ENCODE peak calls at places on chromosome 1, in ten cellular contexts. L is stimulated activated CD8-positive, alpha-beta memory T cell treated with anti-CD3 and anti-CD28 coated beads, Interleukin-2, amount 100 ng/mL, for 1 hour; T is SW480; U is fibroblast of lung; V is RCC 7860; B is CD8-positive, alpha-beta memory T cell; J is PC-3; O is NCI-H1694; X is cerebellar nuclear complex; E is CD4-positive, CD25-positive, alpha-beta regulatory T cell. K is an unnamed sample.

GRCh38 chr1:25568090-25568833 is 24.9 kb downstream of the LDLRAP1 start:
- DNase-seq in L (no peak), T (peak), U (peak), V (peak), B (no peak), J (peak), O (no peak), X (peak), E (no peak), K (no peak)

GRCh38 chr1:96076589-96076988 is 645.0 kb upstream of the PTBP2 start:
- DNase-seq in L (no peak), T (no peak), U (no peak), V (peak), B (no peak), J (peak), O (no peak), X (no peak), E (no peak), K (no peak)

GRCh38 chr1:86137458-86137857 is 19.1 kb downstream of the COL24A1 start:
- DNase-seq in L (no peak), T (no peak), U (peak), V (peak), B (no peak), J (no peak), O (no peak), X (no peak), E (no peak), K (no peak)

GRCh38 chr1:178644308-178645120 is 80.5 kb upstream of the RALGPS2 start:
- DNase-seq in L (no peak), T (no peak), U (peak), V (no peak), B (no peak), J (no peak), O (peak), X (no peak), E (no peak), K (no peak)

GRCh38 chr1:212242288-212242984 is 42.8 kb upstream of the PPP2R5A start:
- DNase-seq in L (no peak), T (no peak), U (no peak), V (no peak), B (no peak), J (no peak), O (no peak), X (no peak), E (no peak), K (no peak)

GRCh38 chr1:161198877-161199431 is at the start of gene ADAMTS4:
- DNase-seq in L (no peak), T (no peak), U (peak), V (no peak), B (no peak), J (no peak), O (peak), X (no peak), E (no peak), K (no peak)

GRCh38 chr1:53342735-53343470 is 15.0 kb upstream of the LRP8 start:
- DNase-seq in L (no peak), T (no peak), U (no peak), V (no peak), B (no peak), J (no peak), O (no peak), X (no peak), E (no peak), K (no peak)

GRCh38 chr1:148290881-148291280 is 138.8 kb upstream of the NBPF11 start:
- DNase-seq in L (no peak), T (no peak), U (peak), V (no peak), B (no peak), J (peak), O (no peak), X (no peak), E (no peak), K (no peak)

GRCh38 chr1:28122183-28122582 is 33.8 kb upstream of the EYA3 start:
- DNase-seq in L (no peak), T (no peak), U (peak), V (no peak), B (no peak), J (no peak), O (no peak), X (no peak), E (no peak), K (no peak)

GRCh38 chr1:5913876-5914275 is 78.3 kb downstream of the NPHP4 start:
- DNase-seq in L (no peak), T (no peak), U (no peak), V (no peak), B (no peak), J (no peak), O (no peak), X (no peak), E (no peak), K (no peak)

GRCh38 chr1:183424691-183425090 is 6.5 kb upstream of the NMNAT2 start:
- DNase-seq in L (no peak), T (no peak), U (no peak), V (no peak), B (no peak), J (no peak), O (no peak), X (no peak), E (no peak), K (no peak)

GRCh38 chr1:86487805-86488141 is 19.0 kb downstream of the CLCA1 start:
- DNase-seq in L (no peak), T (no peak), U (no peak), V (no peak), B (no peak), J (no peak), O (no peak), X (no peak), E (no peak), K (no peak)

GRCh38 chr1:88001460-88001859 is 672.8 kb downstream of the LMO4 start:
- DNase-seq in L (no peak), T (no peak), U (peak), V (peak), B (no peak), J (peak), O (no peak), X (no peak), E (no peak), K (no peak)

GRCh38 chr1:41894778-41895483 is 23.8 kb downstream of the HIVEP3 start:
- DNase-seq in L (no peak), T (no peak), U (no peak), V (no peak), B (no peak), J (no peak), O (no peak), X (no peak), E (no peak), K (no peak)

GRCh38 chr1:47175227-47175934 is 14.5 kb downstream of the PDZK1IP1 start:
- DNase-seq in L (no peak), T (peak), U (peak), V (peak), B (no peak), J (peak), O (peak), X (peak), E (peak), K (peak)

GRCh38 chr1:205961405-205961804 is 18.1 kb upstream of the SLC26A9 start:
- DNase-seq in L (no peak), T (no peak), U (no peak), V (peak), B (no peak), J (no peak), O (no peak), X (no peak), E (peak), K (no peak)

GRCh38 chr1:206145771-206146290 is 28.6 kb upstream of the AVPR1B start:
- DNase-seq in L (no peak), T (no peak), U (no peak), V (no peak), B (no peak), J (no peak), O (no peak), X (no peak), E (no peak), K (no peak)

GRCh38 chr1:174726167-174726879 is 273.4 kb upstream of the CACYBP start:
- DNase-seq in L (no peak), T (peak), U (peak), V (peak), B (no peak), J (peak), O (peak), X (no peak), E (peak), K (no peak)

GRCh38 chr1:201266774-201267173 is 16.5 kb upstream of the PKP1 start:
- DNase-seq in L (no peak), T (peak), U (peak), V (peak), B (no peak), J (peak), O (no peak), X (no peak), E (no peak), K (no peak)

GRCh38 chr1:209248649-209249279 is 334.8 kb upstream of the CAMK1G start:
- DNase-seq in L (no peak), T (peak), U (peak), V (peak), B (peak), J (peak), O (peak), X (peak), E (peak), K (peak)

GRCh38 chr1:167342846-167343245 is 122.2 kb downstream of the POU2F1 start:
- DNase-seq in L (no peak), T (peak), U (no peak), V (no peak), B (no peak), J (peak), O (no peak), X (no peak), E (peak), K (peak)

GRCh38 chr1:79460773-79461436 is 454.4 kb upstream of the ADGRL4 start:
- DNase-seq in L (no peak), T (no peak), U (no peak), V (no peak), B (no peak), J (no peak), O (no peak), X (no peak), E (no peak), K (no peak)

GRCh38 chr1:180945551-180945950 is 32.9 kb downstream of the KIAA1614 start:
- DNase-seq in L (no peak), T (no peak), U (no peak), V (no peak), B (no peak), J (no peak), O (no peak), X (no peak), E (no peak), K (peak)

GRCh38 chr1:39711359-39712340 is 20.4 kb upstream of the HPCAL4 start:
- DNase-seq in L (no peak), T (no peak), U (peak), V (no peak), B (no peak), J (peak), O (no peak), X (no peak), E (no peak), K (no peak)

GRCh38 chr1:27755865-27756264 is 17.2 kb upstream of the STX12 start:
- DNase-seq in L (no peak), T (no peak), U (no peak), V (no peak), B (no peak), J (no peak), O (no peak), X (no peak), E (no peak), K (no peak)

GRCh38 chr1:38745476-38746410 is 113.8 kb downstream of the RRAGC start:
- DNase-seq in L (no peak), T (peak), U (peak), V (peak), B (no peak), J (peak), O (no peak), X (no peak), E (peak), K (no peak)

GRCh38 chr1:26036756-26037281 is 9.1 kb downstream of the SLC30A2 start:
- DNase-seq in L (no peak), T (no peak), U (no peak), V (no peak), B (no peak), J (no peak), O (no peak), X (no peak), E (no peak), K (no peak)

K was measured in Jurkat, Clone E6-1.